ENCODE peak calls at places on chromosomes 4 and X, in seven cellular contexts. V is glomerular endothelial cell, J is HCEC 1CT, K is HFF-Myc, N is RPMI8226, C is posterior vena cava, E is T-helper 2 cell. I is an unnamed sample.

GRCh38 chr4:175970734-175971133 is 94.9 kb upstream of the WDR17 start:
- DNase-seq in V (no peak), J (no peak), K (no peak), N (no peak), C (no peak), E (no peak), I (no peak)

GRCh38 chr4:165476214-165477098 is 97.6 kb downstream of the CPE start:
- DNase-seq in V (peak; percentile 7), J (peak; percentile 6), K (no peak), N (no peak), C (no peak), E (no peak), I (no peak)

GRCh38 chrX:3177851-3178250 is 136.6 kb downstream of the ARSF start:
- DNase-seq in V (no peak), J (no peak), K (no peak), N (no peak), C (no peak), E (no peak), I (no peak)

GRCh38 chrX:68234171-68234910 is 199.0 kb downstream of the OPHN1 start:
- DNase-seq in V (no peak), J (no peak), K (no peak), N (no peak), C (no peak), E (no peak), I (no peak)

GRCh38 chr4:18917689-18918088 is 896.1 kb upstream of the LCORL start:
- DNase-seq in V (no peak), J (no peak), K (no peak), N (no peak), C (no peak), E (no peak), I (no peak)

GRCh38 chrX:76428243-76429130 is 977 bp downstream of the MAGEE1 start:
- DNase-seq in V (no peak), J (no peak), K (no peak), N (no peak), C (peak; percentile 79), E (peak; percentile 51), I (no peak)

GRCh38 chrX:153939573-153939972 is 4.7 kb upstream of the NAA10 start:
- DNase-seq in V (no peak), J (no peak), K (no peak), N (no peak), C (no peak), E (no peak), I (no peak)

GRCh38 chr4:105963461-105964400 is 68.5 kb downstream of the NPNT start:
- DNase-seq in V (no peak), J (peak; percentile 13), K (no peak), N (no peak), C (no peak), E (no peak), I (no peak)

GRCh38 chr4:304987-305680 is at the start of gene ZNF732:
- DNase-seq in V (peak; percentile 25), J (no peak), K (no peak), N (no peak), C (peak; percentile 75), E (no peak), I (no peak)

GRCh38 chrX:119145241-119145653 is 17.6 kb upstream of the KIAA1210 start:
- DNase-seq in V (no peak), J (no peak), K (no peak), N (peak; percentile 5), C (no peak), E (no peak), I (no peak)

GRCh38 chrX:69162466-69162865 is 2.8 kb downstream of the PJA1 start:
- DNase-seq in V (no peak), J (no peak), K (no peak), N (no peak), C (no peak), E (no peak), I (no peak)

GRCh38 chrX:154398668-154399526 is 720 bp downstream of the RPL10 start:
- DNase-seq in V (no peak), J (peak; percentile 54), K (no peak), N (peak; percentile 90), C (peak; percentile 97), E (peak; percentile 68), I (peak; percentile 48)

GRCh38 chr4:4519296-4519898 is 22.5 kb downstream of the STX18 start:
- DNase-seq in V (no peak), J (peak; percentile 17), K (no peak), N (no peak), C (no peak), E (no peak), I (no peak)

GRCh38 chr4:76637704-76638361 is 202.8 kb downstream of the SHROOM3 start:
- DNase-seq in V (no peak), J (no peak), K (no peak), N (no peak), C (no peak), E (no peak), I (no peak)

I was measured in SK-N-MC.